ENCODE peak calls at places on chromosome 15, in four cellular contexts. One of them, this sample, is unnamed.

GRCh38 chr15:99504071-99504822 is 61.5 kb upstream of the MEF2A start:
- DNase-seq in lung: no peak
- DNase-seq in uterus: no peak
- DNase-seq in heart left ventricle: no peak
- DNase-seq in this sample: no peak

GRCh38 chr15:58864602-58865419 is 68.7 kb downstream of the SLTM start:
- DNase-seq in lung: peak; percentile 29
- DNase-seq in uterus: no peak
- DNase-seq in heart left ventricle: peak; percentile 27
- DNase-seq in this sample: peak; percentile 82

GRCh38 chr15:41935566-41936020 is 36.8 kb downstream of the EHD4 start:
- DNase-seq in lung: no peak
- DNase-seq in uterus: no peak
- DNase-seq in heart left ventricle: no peak
- DNase-seq in this sample: no peak

GRCh38 chr15:74789171-74789627 is 7.3 kb downstream of the CSK start:
- DNase-seq in lung: no peak
- DNase-seq in uterus: no peak
- DNase-seq in heart left ventricle: no peak
- DNase-seq in this sample: no peak

GRCh38 chr15:100926258-100926657 is 7.1 kb downstream of the LRRK1 start:
- DNase-seq in lung: no peak
- DNase-seq in uterus: no peak
- DNase-seq in heart left ventricle: no peak
- DNase-seq in this sample: no peak

GRCh38 chr15:97804950-97805349 is 155.6 kb upstream of the ARRDC4 start:
- DNase-seq in lung: no peak
- DNase-seq in uterus: no peak
- DNase-seq in heart left ventricle: no peak
- DNase-seq in this sample: no peak

GRCh38 chr15:29822685-29823459 is 604 bp upstream of the TJP1 start:
- DNase-seq in lung: peak; percentile 66
- DNase-seq in uterus: peak; percentile 74
- DNase-seq in heart left ventricle: peak; percentile 68
- DNase-seq in this sample: peak; percentile 92

GRCh38 chr15:87369269-87369668 is 887.3 kb downstream of the NTRK3 start:
- DNase-seq in lung: no peak
- DNase-seq in uterus: no peak
- DNase-seq in heart left ventricle: no peak
- DNase-seq in this sample: no peak

GRCh38 chr15:98143116-98143515 is 182.6 kb downstream of the ARRDC4 start:
- DNase-seq in lung: no peak
- DNase-seq in uterus: no peak
- DNase-seq in heart left ventricle: no peak
- DNase-seq in this sample: no peak

GRCh38 chr15:32717290-32718081 is at the start of gene GREM1:
- DNase-seq in lung: no peak
- DNase-seq in uterus: no peak
- DNase-seq in heart left ventricle: no peak
- DNase-seq in this sample: peak; percentile 70

GRCh38 chr15:100627789-100628395 is 25.5 kb downstream of the ASB7 start:
- DNase-seq in lung: peak; percentile 61
- DNase-seq in uterus: peak; percentile 78
- DNase-seq in heart left ventricle: peak; percentile 38
- DNase-seq in this sample: peak; percentile 53

GRCh38 chr15:48406911-48407310 is 75.7 kb downstream of the DUT start:
- DNase-seq in lung: no peak
- DNase-seq in uterus: no peak
- DNase-seq in heart left ventricle: no peak
- DNase-seq in this sample: no peak

GRCh38 chr15:41544650-41545015 is 576 bp upstream of the RPAP1 start:
- DNase-seq in lung: peak; percentile 42
- DNase-seq in uterus: peak; percentile 35
- DNase-seq in heart left ventricle: no peak
- DNase-seq in this sample: no peak

GRCh38 chr15:64067564-64068030 is 21.3 kb upstream of the DAPK2 start:
- DNase-seq in lung: peak; percentile 70
- DNase-seq in uterus: peak; percentile 63
- DNase-seq in heart left ventricle: peak; percentile 57
- DNase-seq in this sample: no peak

GRCh38 chr15:88909956-88910831 is 3.0 kb downstream of the MFGE8 start:
- DNase-seq in lung: no peak
- DNase-seq in uterus: no peak
- DNase-seq in heart left ventricle: no peak
- DNase-seq in this sample: no peak

GRCh38 chr15:99130314-99130713 is 25.4 kb downstream of the SYNM start:
- DNase-seq in lung: no peak
- DNase-seq in uterus: no peak
- DNase-seq in heart left ventricle: no peak
- DNase-seq in this sample: no peak

GRCh38 chr15:63833246-63833696 is 477 bp downstream of the HERC1 start:
- DNase-seq in lung: peak; percentile 31
- DNase-seq in uterus: peak; percentile 31
- DNase-seq in heart left ventricle: peak; percentile 32
- DNase-seq in this sample: peak; percentile 82

GRCh38 chr15:72936691-72937679 is 115.3 kb upstream of the NEO1 start:
- DNase-seq in lung: no peak
- DNase-seq in uterus: no peak
- DNase-seq in heart left ventricle: no peak
- DNase-seq in this sample: no peak

GRCh38 chr15:82072926-82073537 is 27.2 kb upstream of the MEX3B start:
- DNase-seq in lung: no peak
- DNase-seq in uterus: no peak
- DNase-seq in heart left ventricle: no peak
- DNase-seq in this sample: no peak

GRCh38 chr15:62173215-62173614 is 8.1 kb upstream of the C2CD4B start:
- DNase-seq in lung: no peak
- DNase-seq in uterus: peak; percentile 66
- DNase-seq in heart left ventricle: peak; percentile 79
- DNase-seq in this sample: no peak

GRCh38 chr15:59205839-59206622 is 612 bp upstream of the LDHAL6B start:
- DNase-seq in lung: no peak
- DNase-seq in uterus: no peak
- DNase-seq in heart left ventricle: no peak
- DNase-seq in this sample: no peak

GRCh38 chr15:30992465-30992864 is 1.0 kb upstream of the MTMR10 start:
- DNase-seq in lung: peak; percentile 58
- DNase-seq in uterus: no peak
- DNase-seq in heart left ventricle: no peak
- DNase-seq in this sample: no peak

GRCh38 chr15:60476713-60477112 is 2.2 kb downstream of the ICE2 start:
- DNase-seq in lung: no peak
- DNase-seq in uterus: no peak
- DNase-seq in heart left ventricle: no peak
- DNase-seq in this sample: no peak

GRCh38 chr15:73934281-73934680 is 8.0 kb downstream of the LOXL1 start:
- DNase-seq in lung: no peak
- DNase-seq in uterus: no peak
- DNase-seq in heart left ventricle: no peak
- DNase-seq in this sample: peak; percentile 72

GRCh38 chr15:72098076-72098475 is 19.9 kb downstream of the MYO9A start:
- DNase-seq in lung: no peak
- DNase-seq in uterus: no peak
- DNase-seq in heart left ventricle: no peak
- DNase-seq in this sample: no peak

GRCh38 chr15:26295331-26295730 is 432.2 kb upstream of the ATP10A start:
- DNase-seq in lung: no peak
- DNase-seq in uterus: no peak
- DNase-seq in heart left ventricle: no peak
- DNase-seq in this sample: no peak

GRCh38 chr15:27820232-27820631 is 278.9 kb downstream of the OCA2 start:
- DNase-seq in lung: no peak
- DNase-seq in uterus: no peak
- DNase-seq in heart left ventricle: no peak
- DNase-seq in this sample: no peak

GRCh38 chr15:73981761-73982222 is 10.3 kb downstream of the STOML1 start:
- DNase-seq in lung: no peak
- DNase-seq in uterus: no peak
- DNase-seq in heart left ventricle: no peak
- DNase-seq in this sample: no peak

GRCh38 chr15:54388746-54389145 is 410.5 kb downstream of the UNC13C start:
- DNase-seq in lung: no peak
- DNase-seq in uterus: no peak
- DNase-seq in heart left ventricle: no peak
- DNase-seq in this sample: no peak

GRCh38 chr15:95017950-95018349 is 786.6 kb downstream of the MCTP2 start:
- DNase-seq in lung: no peak
- DNase-seq in uterus: peak; percentile 68
- DNase-seq in heart left ventricle: peak; percentile 77
- DNase-seq in this sample: peak; percentile 43

GRCh38 chr15:70509282-70510272 is 253.8 kb downstream of the UACA start:
- DNase-seq in lung: no peak
- DNase-seq in uterus: no peak
- DNase-seq in heart left ventricle: no peak
- DNase-seq in this sample: no peak

GRCh38 chr15:83734487-83734886 is 80.6 kb downstream of the ADAMTSL3 start:
- DNase-seq in lung: no peak
- DNase-seq in uterus: no peak
- DNase-seq in heart left ventricle: no peak
- DNase-seq in this sample: no peak

GRCh38 chr15:94387854-94388441 is 156.6 kb downstream of the MCTP2 start:
- DNase-seq in lung: no peak
- DNase-seq in uterus: no peak
- DNase-seq in heart left ventricle: no peak
- DNase-seq in this sample: no peak

GRCh38 chr15:90836296-90836871 is 32.0 kb upstream of the FURIN start:
- DNase-seq in lung: no peak
- DNase-seq in uterus: no peak
- DNase-seq in heart left ventricle: peak; percentile 48
- DNase-seq in this sample: no peak

GRCh38 chr15:35774653-35775052 is 228.7 kb upstream of the DPH6 start:
- DNase-seq in lung: no peak
- DNase-seq in uterus: no peak
- DNase-seq in heart left ventricle: no peak
- DNase-seq in this sample: no peak

GRCh38 chr15:35771878-35772442 is 226.0 kb upstream of the DPH6 start:
- DNase-seq in lung: no peak
- DNase-seq in uterus: no peak
- DNase-seq in heart left ventricle: no peak
- DNase-seq in this sample: no peak

GRCh38 chr15:35777016-35777415 is 231.1 kb upstream of the DPH6 start:
- DNase-seq in lung: no peak
- DNase-seq in uterus: no peak
- DNase-seq in heart left ventricle: no peak
- DNase-seq in this sample: no peak
- H3K4me3 ChIP-seq in lung: no peak overlapping the region
- H3K4me3 ChIP-seq in uterus: no peak overlapping the region
- H3K4me3 ChIP-seq in heart left ventricle: no peak overlapping the region
- H3K4me3 ChIP-seq in this sample: no peak overlapping the region

DNA sequence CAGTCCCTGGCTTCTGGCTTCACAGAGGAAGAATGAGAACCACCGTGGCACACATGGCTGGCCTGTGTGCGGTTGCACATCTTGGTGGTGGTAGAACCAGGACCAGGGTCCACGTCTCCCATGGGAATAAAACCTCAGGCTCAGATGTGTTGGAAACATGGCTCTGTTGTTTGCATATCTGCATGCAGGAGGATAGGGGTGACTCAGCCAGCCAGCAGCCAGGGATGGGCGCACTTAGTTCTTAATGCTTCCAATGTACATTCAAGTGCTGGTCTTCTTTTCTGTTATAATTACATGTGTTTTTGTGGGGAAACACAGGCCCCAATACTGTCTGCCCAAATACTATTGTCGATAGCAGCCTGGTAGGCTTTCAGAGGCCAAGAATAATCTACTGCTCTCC is 35.8 kb upstream of the BCL2L10 start:
- DNase-seq in lung: no peak
- DNase-seq in uterus: no peak
- DNase-seq in heart left ventricle: no peak
- DNase-seq in this sample: no peak
- H3K36me3 ChIP-seq in lung: no peaks in the 10 kb centered on the region
- H3K36me3 ChIP-seq in uterus: no peaks in the 10 kb centered on the region
- H3K36me3 ChIP-seq in heart left ventricle: peaks cover 8% of the 10 kb centered on the region
- H3K36me3 ChIP-seq in this sample: peaks cover 6% of the 10 kb centered on the region

GRCh38 chr15:66755298-66756068 is 53.4 kb downstream of the SMAD6 start:
- DNase-seq in lung: no peak
- DNase-seq in uterus: no peak
- DNase-seq in heart left ventricle: no peak
- DNase-seq in this sample: no peak
- H3K27ac ChIP-seq in lung: no peak overlapping the region
- H3K27ac ChIP-seq in uterus: no peak overlapping the region
- H3K27ac ChIP-seq in heart left ventricle: no peak overlapping the region
- H3K27ac ChIP-seq in this sample: no peak overlapping the region

GRCh38 chr15:57377478-57377847 is 1.2 kb downstream of the CGNL1 start:
- DNase-seq in lung: no peak
- DNase-seq in uterus: no peak
- DNase-seq in heart left ventricle: no peak
- DNase-seq in this sample: no peak
- H3K4me3 ChIP-seq in lung: no peak overlapping the region
- H3K4me3 ChIP-seq in uterus: peak overlapping the region; percentile 97
- H3K4me3 ChIP-seq in heart left ventricle: peak overlapping the region; percentile 67
- H3K4me3 ChIP-seq in this sample: peak overlapping the region; percentile 94

GRCh38 chr15:77461486-77461885 is 40.8 kb downstream of the HMG20A start:
- DNase-seq in lung: no peak
- DNase-seq in uterus: no peak
- DNase-seq in heart left ventricle: no peak
- DNase-seq in this sample: no peak

GRCh38 chr15:77470227-77470626 is 49.5 kb downstream of the HMG20A start:
- DNase-seq in lung: no peak
- DNase-seq in uterus: no peak
- DNase-seq in heart left ventricle: no peak
- DNase-seq in this sample: no peak

GRCh38 chr15:77468896-77469295 is 48.2 kb downstream of the HMG20A start:
- DNase-seq in lung: no peak
- DNase-seq in uterus: no peak
- DNase-seq in heart left ventricle: no peak
- DNase-seq in this sample: no peak

GRCh38 chr15:77466521-77466920 is 45.8 kb downstream of the HMG20A start:
- DNase-seq in lung: no peak
- DNase-seq in uterus: no peak
- DNase-seq in heart left ventricle: no peak
- DNase-seq in this sample: no peak

DNA sequence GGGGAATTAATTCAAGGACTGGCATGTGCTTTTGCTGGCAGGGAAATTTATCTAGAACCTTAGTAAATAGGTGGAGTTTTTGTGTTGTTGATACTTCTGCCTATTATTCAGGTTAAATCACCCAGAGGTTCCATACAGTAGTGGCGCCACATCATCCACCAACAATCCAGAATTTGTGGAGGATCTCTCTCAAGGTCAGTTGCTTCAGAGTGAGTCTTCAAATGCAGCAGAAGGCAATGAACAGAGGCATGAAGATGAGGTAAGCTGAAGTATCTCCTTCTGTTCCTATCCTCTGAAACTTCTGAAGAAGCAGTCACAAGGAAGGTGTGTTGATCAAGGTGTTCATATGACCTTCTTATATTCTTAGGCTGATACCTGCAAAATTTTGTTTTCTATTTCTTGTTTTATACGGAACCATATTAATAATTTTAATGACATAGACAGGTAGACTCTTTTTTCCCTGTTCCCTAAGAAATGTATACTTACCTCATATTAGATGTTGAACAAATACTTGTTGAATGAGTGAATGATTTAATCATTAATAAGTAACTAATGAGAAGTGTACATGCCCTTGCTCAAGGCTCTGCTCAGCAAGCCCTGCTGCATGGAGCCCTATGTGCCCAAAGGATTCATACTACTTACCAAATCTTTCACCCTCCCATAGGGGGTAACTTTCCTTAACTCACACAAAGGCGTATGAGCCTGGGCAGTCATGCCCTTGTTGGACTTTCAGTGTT is 43.6 kb downstream of the HMG20A start:
- DNase-seq in lung: no peak
- DNase-seq in uterus: no peak
- DNase-seq in heart left ventricle: no peak
- DNase-seq in this sample: no peak
- H3K36me3 ChIP-seq in lung: peaks cover 18% of the 10 kb centered on the region
- H3K36me3 ChIP-seq in uterus: no peaks in the 10 kb centered on the region
- H3K36me3 ChIP-seq in heart left ventricle: peaks cover 20% of the 10 kb centered on the region
- H3K36me3 ChIP-seq in this sample: peaks cover 4% of the 10 kb centered on the region

This sample was measured in aorta.